ENCODE peak calls at places on chromosomes 1 and 21, in four cellular contexts. L is activated T-helper 1 cell treated with anti-CD3 and anti-CD28 coated beads, Interleukin-12 subunit alpha, Interleukin-12 subunit beta, Interleukin-2, Interleukin-4 antibody, amounts not matched to agents 30 ng/mL and 10 ng/mL and 1 ng/mL, durations not matched to agents 14 hours and 24 hours and 36 hours; M is fibroblast of the aortic adventitia; F is myocyte. V is an unnamed sample.

GRCh38 chr1:231584117-231584516 is 42.5 kb upstream of the DISC1 start:
- DNase-seq in L (no peak), M (peak), F (no peak), V (peak)

GRCh38 chr1:235421751-235422150 is 54.5 kb downstream of the TBCE start:
- DNase-seq in L (no peak), M (no peak), F (no peak), V (no peak)

GRCh38 chr1:210289248-210289647 is 39.5 kb upstream of the HHAT start:
- DNase-seq in L (no peak), M (no peak), F (no peak), V (no peak)

GRCh38 chr1:111832521-111833155 is 76.9 kb downstream of the DDX20 start:
- DNase-seq in L (no peak), M (no peak), F (no peak), V (no peak)

GRCh38 chr1:185567006-185567405 is 167.2 kb upstream of the HMCN1 start:
- DNase-seq in L (peak), M (peak), F (no peak), V (peak)

GRCh38 chr1:58858344-58858673 is 74.5 kb upstream of the JUN start:
- DNase-seq in L (peak), M (peak), F (no peak), V (peak)

GRCh38 chr1:26913754-26914619 is at the start of gene NR0B2:
- DNase-seq in L (no peak), M (no peak), F (peak), V (no peak)

GRCh38 chr1:1347663-1348419 is 1.4 kb downstream of the DVL1 start:
- DNase-seq in L (no peak), M (no peak), F (peak), V (no peak)

GRCh38 chr21:36422279-36423098 is 37.3 kb downstream of the CHAF1B start:
- DNase-seq in L (no peak), M (peak), F (peak), V (peak)

GRCh38 chr1:206508956-206509355 is 1.6 kb downstream of the RASSF5 start:
- DNase-seq in L (no peak), M (peak), F (peak), V (peak)

GRCh38 chr1:221631551-221631950 is 110.3 kb downstream of the DUSP10 start:
- DNase-seq in L (no peak), M (no peak), F (no peak), V (no peak)

GRCh38 chr1:18387307-18387706 is 93.4 kb upstream of the KLHDC7A start:
- DNase-seq in L (no peak), M (no peak), F (no peak), V (no peak)

GRCh38 chr21:45441431-45442255 is 36.7 kb downstream of the COL18A1 start:
- DNase-seq in L (no peak), M (no peak), F (no peak), V (no peak)

GRCh38 chr1:170354216-170354615 is 177.8 kb upstream of the GORAB start:
- DNase-seq in L (no peak), M (no peak), F (no peak), V (no peak)

GRCh38 chr1:18668750-18669404 is 38.2 kb downstream of the PAX7 start:
- DNase-seq in L (no peak), M (no peak), F (no peak), V (no peak)

V was measured in fibroblast of pulmonary artery.